ENCODE peak calls at places on chromosomes 1 and 21, in four cellular contexts. X is psoas muscle, S is RWPE2, U is fibroblast of lung. V is an unnamed sample.

GRCh38 chr1:158115126-158115525 is 65.6 kb upstream of the CD1D start:
- DNase-seq in X (no peak), S (no peak), U (no peak), V (no peak)

GRCh38 chr1:75257424-75257823 is 123.2 kb downstream of the LHX8 start:
- DNase-seq in X (no peak), S (no peak), U (no peak), V (no peak)

GRCh38 chr1:194535369-194535768 is 1349.0 kb upstream of the B3GALT2 start:
- DNase-seq in X (no peak), S (no peak), U (no peak), V (no peak)

GRCh38 chr1:115641762-115642167 is at the start of gene VANGL1:
- DNase-seq in X (peak; percentile 75), S (no peak), U (peak; percentile 49), V (peak; percentile 43)

GRCh38 chr1:33182896-33183295 is 1.1 kb upstream of the TRIM62 start:
- DNase-seq in X (no peak), S (no peak), U (no peak), V (no peak)

GRCh38 chr1:223802602-223803001 is 43.1 kb downstream of the TP53BP2 start:
- DNase-seq in X (no peak), S (no peak), U (no peak), V (no peak)

GRCh38 chr1:228488107-228488817 is 1.1 kb downstream of the RNF187 start:
- DNase-seq in X (no peak), S (no peak), U (no peak), V (no peak)

GRCh38 chr21:28068455-28069358 is 924.0 kb downstream of the LTN1 start:
- DNase-seq in X (peak; percentile 20), S (no peak), U (no peak), V (no peak)

GRCh38 chr1:60386259-60386658 is 312.7 kb upstream of the C1orf87 start:
- DNase-seq in X (no peak), S (no peak), U (no peak), V (no peak)

GRCh38 chr1:58397187-58397820 is 149.2 kb downstream of the OMA1 start:
- DNase-seq in X (no peak), S (peak; percentile 49), U (no peak), V (no peak)

GRCh38 chr1:7454052-7454815 is 316.9 kb upstream of the VAMP3 start:
- DNase-seq in X (no peak), S (no peak), U (peak; percentile 15), V (no peak)

GRCh38 chr1:216566809-216567208 is 143.6 kb upstream of the USH2A start:
- DNase-seq in X (no peak), S (no peak), U (peak; percentile 64), V (no peak)

GRCh38 chr1:6224733-6225132 is 11.0 kb downstream of the ICMT start:
- DNase-seq in X (peak; percentile 38), S (no peak), U (no peak), V (no peak)

GRCh38 chr1:114671011-114671938 is 1.4 kb upstream of the DENND2C start:
- DNase-seq in X (no peak), S (no peak), U (peak; percentile 42), V (no peak)

GRCh38 chr1:89200668-89201488 is 2.1 kb upstream of the GBP4 start:
- DNase-seq in X (no peak), S (no peak), U (no peak), V (no peak)

GRCh38 chr1:95017775-95018174 is 55.0 kb downstream of the ALG14 start:
- DNase-seq in X (no peak), S (no peak), U (no peak), V (no peak)

GRCh38 chr1:39509360-39510009 is 18.0 kb downstream of the BMP8A start:
- DNase-seq in X (peak; percentile 67), S (no peak), U (peak; percentile 31), V (no peak)

GRCh38 chr1:32946413-32946812 is 18.2 kb downstream of the RNF19B start:
- DNase-seq in X (no peak), S (no peak), U (no peak), V (no peak)

GRCh38 chr1:30740952-30741894 is 16.4 kb downstream of the LAPTM5 start:
- DNase-seq in X (no peak), S (no peak), U (no peak), V (no peak)

GRCh38 chr1:54353959-54354358 is 52.2 kb downstream of the SSBP3 start:
- DNase-seq in X (no peak), S (no peak), U (no peak), V (no peak)
- H3K4me1 ChIP-seq in X (peaks cover 73% of the 10 kb centered on the region), S (no peaks in the 10 kb centered on the region), U (peaks cover 3% of the 10 kb centered on the region), V (peaks cover 84% of the 10 kb centered on the region)

DNA sequence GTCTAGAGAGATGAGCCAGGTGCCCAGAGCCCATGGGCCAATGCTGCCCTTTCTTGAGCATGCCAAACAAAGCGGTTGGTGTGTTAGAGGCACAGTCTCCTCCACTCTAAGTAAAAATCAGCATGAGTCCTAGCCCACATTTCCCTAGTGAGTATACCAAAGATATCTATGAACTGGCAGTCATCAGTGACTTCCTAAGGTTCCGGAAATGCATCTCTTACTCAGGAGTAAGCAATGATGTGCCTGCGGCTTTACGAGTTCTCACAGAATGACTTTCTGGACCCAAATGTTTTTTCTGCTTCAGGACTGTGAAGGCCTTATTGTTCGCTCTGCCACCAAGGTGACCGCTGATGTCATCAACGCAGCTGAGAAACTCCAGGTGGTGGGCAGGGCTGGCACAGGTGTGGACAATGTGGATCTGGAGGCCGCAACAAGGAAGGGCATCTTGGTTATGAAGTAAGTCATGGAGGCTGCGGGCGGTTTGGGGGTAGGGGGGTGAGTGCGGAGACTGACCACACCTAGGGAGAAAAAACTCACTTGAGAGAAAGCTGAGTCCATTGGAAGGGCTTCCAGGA is 9.2 kb downstream of the PHGDH start:
- DNase-seq in X (no peak), S (no peak), U (no peak), V (no peak)
- H3K4me1 ChIP-seq in X (no peaks in the 10 kb centered on the region), S (no peaks in the 10 kb centered on the region), U (no peaks in the 10 kb centered on the region), V (peaks cover 8% of the 10 kb centered on the region)

GRCh38 chr1:235404190-235404589 is 37.0 kb downstream of the TBCE start:
- DNase-seq in X (no peak), S (no peak), U (no peak), V (no peak)

GRCh38 chr1:235402457-235403200 is 35.4 kb downstream of the TBCE start:
- DNase-seq in X (no peak), S (no peak), U (no peak), V (no peak)

GRCh38 chr1:235401251-235401650 is 34.0 kb downstream of the TBCE start:
- DNase-seq in X (no peak), S (no peak), U (no peak), V (no peak)

GRCh38 chr1:235407419-235407818 is 40.2 kb downstream of the TBCE start:
- DNase-seq in X (no peak), S (no peak), U (no peak), V (no peak)

GRCh38 chr1:235403598-235403997 is 36.4 kb downstream of the TBCE start:
- DNase-seq in X (no peak), S (no peak), U (no peak), V (no peak)
- H3K4me1 ChIP-seq in X (peaks cover 11% of the 10 kb centered on the region), S (peaks cover 6% of the 10 kb centered on the region), U (no peaks in the 10 kb centered on the region), V (no peaks in the 10 kb centered on the region)

GRCh38 chr1:201650608-201650933 is 111.6 kb downstream of the NAV1 start:
- DNase-seq in X (no peak), S (no peak), U (no peak), V (no peak)

GRCh38 chr1:201652180-201652579 is 113.3 kb downstream of the NAV1 start:
- DNase-seq in X (no peak), S (no peak), U (no peak), V (no peak)

GRCh38 chr1:201648066-201648910 is 109.4 kb downstream of the NAV1 start:
- DNase-seq in X (peak; percentile 71), S (no peak), U (peak; percentile 85), V (peak; percentile 70)

GRCh38 chr1:201648911-201649775 is 110.2 kb downstream of the NAV1 start:
- DNase-seq in X (no peak), S (no peak), U (peak; percentile 58), V (peak; percentile 70)

GRCh38 chr1:201649776-201650607 is 111.1 kb downstream of the NAV1 start:
- DNase-seq in X (peak; percentile 87), S (peak; percentile 89), U (peak; percentile 82), V (peak; percentile 85)
- H3K4me1 ChIP-seq in X (peaks cover 21% of the 10 kb centered on the region), S (peaks cover 4% of the 10 kb centered on the region), U (peaks cover 48% of the 10 kb centered on the region), V (peaks cover 38% of the 10 kb centered on the region)

DNA sequence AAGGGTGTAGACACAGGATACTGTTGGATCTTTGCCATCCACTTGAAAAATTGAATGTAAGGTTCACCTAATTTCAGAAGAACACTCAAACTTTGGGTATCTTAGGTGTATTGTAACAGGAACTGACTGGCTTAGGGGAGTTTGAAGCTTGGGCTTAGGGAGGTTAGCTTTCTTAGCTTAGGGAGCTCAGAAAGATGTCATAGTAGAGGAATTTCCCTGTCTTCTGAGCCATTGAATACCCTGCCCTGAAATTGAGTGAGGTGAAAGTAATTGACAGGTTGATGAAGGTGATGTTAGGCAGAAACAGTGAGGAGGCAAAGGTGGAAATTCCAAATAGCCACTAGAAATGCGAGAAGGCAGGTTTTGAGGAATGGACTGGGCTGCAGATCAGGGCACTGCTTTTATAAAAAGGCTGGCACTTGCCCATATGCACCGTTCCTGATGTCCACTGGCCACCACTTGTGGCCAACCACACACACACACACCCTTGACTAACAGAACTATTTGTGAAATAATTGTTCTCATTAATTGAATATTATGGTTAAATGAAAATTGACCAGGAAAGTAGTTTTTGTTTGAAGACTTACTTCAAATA is 16.5 kb downstream of the BACH1 start:
- DNase-seq in X (no peak), S (no peak), U (no peak), V (no peak)
- H3K4me1 ChIP-seq in X (peaks cover 84% of the 10 kb centered on the region), S (peaks cover 34% of the 10 kb centered on the region), U (peaks cover 6% of the 10 kb centered on the region), V (peaks cover 13% of the 10 kb centered on the region)

V was measured in tibial artery.